ENCODE peak calls at places on chromosomes 11 and 22, in four cellular contexts. T, X, G and H are unnamed samples.

GRCh38 chr11:69530278-69531070 is 49.0 kb downstream of the LINC01488 start:
- DNase-seq in T (no peak), X (no peak), G (no peak), H (no peak)

GRCh38 chr22:44102121-44102520 is 78.0 kb downstream of the PARVB start:
- DNase-seq in T (no peak), X (no peak), G (no peak), H (no peak)

GRCh38 chr11:16603890-16604783 is 134.3 kb upstream of the C11orf58 start:
- DNase-seq in T (no peak), X (no peak), G (no peak), H (no peak)

GRCh38 chr11:2522636-2523255 is 77.9 kb downstream of the KCNQ1 start:
- DNase-seq in T (no peak), X (no peak), G (no peak), H (no peak)

GRCh38 chr11:6705905-6706535 is 22.9 kb upstream of the MRPL17 start:
- DNase-seq in T (no peak), X (no peak), G (peak; percentile 28), H (peak; percentile 19)

GRCh38 chr22:38023045-38023444 is 34.2 kb upstream of the PICK1 start:
- DNase-seq in T (no peak), X (no peak), G (no peak), H (no peak)

GRCh38 chr22:40449676-40450035 is 79.3 kb downstream of the SGSM3 start:
- DNase-seq in T (no peak), X (no peak), G (no peak), H (no peak)

GRCh38 chr22:28440517-28441366 is 238.9 kb downstream of the TTC28 start:
- DNase-seq in T (no peak), X (no peak), G (no peak), H (no peak)

GRCh38 chr22:50119169-50119767 is 29.5 kb downstream of the MOV10L1 start:
- DNase-seq in T (no peak), X (no peak), G (no peak), H (no peak)

GRCh38 chr22:19826619-19826950 is 28.1 kb downstream of the GNB1L start:
- DNase-seq in T (no peak), X (no peak), G (no peak), H (no peak)

GRCh38 chr11:90235536-90235935 is 12.7 kb upstream of the CHORDC1 start:
- DNase-seq in T (no peak), X (no peak), G (no peak), H (no peak)